ENCODE peak calls at places on chromosomes 6 and 20, in four cellular contexts. Z, P, F and R are unnamed samples.

GRCh38 chr6:2739335-2739734 is 11.4 kb downstream of the MYLK4 start:
- DNase-seq in Z (no peak), P (no peak), F (peak; percentile 60), R (peak; percentile 20)

GRCh38 chr6:43317968-43318367 is 9.3 kb upstream of the CRIP3 start:
- DNase-seq in Z (no peak), P (no peak), F (no peak), R (no peak)

GRCh38 chr6:144993870-144994269 is 708.7 kb downstream of the UTRN start:
- DNase-seq in Z (no peak), P (no peak), F (no peak), R (no peak)

GRCh38 chr20:6562111-6562510 is 205.4 kb upstream of the BMP2 start:
- DNase-seq in Z (no peak), P (no peak), F (no peak), R (no peak)

GRCh38 chr6:124080483-124080882 is 276.8 kb downstream of the NKAIN2 start:
- DNase-seq in Z (no peak), P (no peak), F (no peak), R (no peak)

GRCh38 chr6:77034161-77034560 is 429.1 kb downstream of the HTR1B start:
- DNase-seq in Z (no peak), P (no peak), F (no peak), R (no peak)

GRCh38 chr20:59672576-59672975 is 68.2 kb downstream of the PHACTR3 start:
- DNase-seq in Z (no peak), P (no peak), F (no peak), R (no peak)

GRCh38 chr6:22732186-22732970 is 163.0 kb downstream of the HDGFL1 start:
- DNase-seq in Z (no peak), P (no peak), F (no peak), R (no peak)

GRCh38 chr6:148803979-148804378 is 57.1 kb downstream of the UST start:
- DNase-seq in Z (no peak), P (no peak), F (no peak), R (no peak)

GRCh38 chr20:36043447-36043846 is 75.1 kb downstream of the CNBD2 start:
- DNase-seq in Z (no peak), P (no peak), F (no peak), R (no peak)

GRCh38 chr6:11769244-11769643 is 9.4 kb downstream of the ADTRP start:
- DNase-seq in Z (no peak), P (no peak), F (no peak), R (no peak)

GRCh38 chr20:56554869-56555268 is 21.8 kb downstream of the FAM209B start:
- DNase-seq in Z (no peak), P (peak; percentile 83), F (no peak), R (peak; percentile 92)

GRCh38 chr6:72724545-72724944 is 102.7 kb downstream of the KCNQ5 start:
- DNase-seq in Z (no peak), P (peak; percentile 58), F (no peak), R (no peak)

GRCh38 chr6:15970517-15970916 is 158.4 kb upstream of the MYLIP start:
- DNase-seq in Z (no peak), P (no peak), F (no peak), R (peak; percentile 63)

GRCh38 chr6:14726816-14727493 is 518.9 kb upstream of the JARID2 start:
- DNase-seq in Z (no peak), P (no peak), F (no peak), R (no peak)

GRCh38 chr20:17854307-17854903 is 114.2 kb downstream of the SNX5 start:
- DNase-seq in Z (no peak), P (no peak), F (no peak), R (peak; percentile 82)

GRCh38 chr20:49148601-49149000 is 39.5 kb downstream of the STAU1 start:
- DNase-seq in Z (no peak), P (no peak), F (no peak), R (no peak)

GRCh38 chr20:46282669-46283068 is 25.6 kb downstream of the CDH22 start:
- DNase-seq in Z (no peak), P (no peak), F (no peak), R (no peak)

GRCh38 chr6:89079611-89080213 is 839 bp upstream of the PNRC1 start:
- DNase-seq in Z (no peak), P (no peak), F (no peak), R (no peak)

GRCh38 chr6:65633516-65633915 is 73.5 kb downstream of the EYS start:
- DNase-seq in Z (no peak), P (no peak), F (no peak), R (no peak)

GRCh38 chr6:43185391-43185790 is 3.4 kb downstream of the CUL9 start:
- DNase-seq in Z (no peak), P (no peak), F (no peak), R (no peak)

GRCh38 chr6:64750910-64751309 is 956.1 kb downstream of the EYS start:
- DNase-seq in Z (no peak), P (no peak), F (no peak), R (no peak)

GRCh38 chr6:9834233-9834632 is 580.6 kb downstream of the TFAP2A start:
- DNase-seq in Z (no peak), P (no peak), F (no peak), R (no peak)

GRCh38 chr20:62832212-62832922 is 15.5 kb downstream of the COL9A3 start:
- DNase-seq in Z (no peak), P (peak; percentile 57), F (peak; percentile 63), R (no peak)

GRCh38 chr6:35343835-35344550 is 1.6 kb downstream of the PPARD start:
- DNase-seq in Z (no peak), P (no peak), F (no peak), R (no peak)

GRCh38 chr6:169604076-169604475 is 97.8 kb downstream of the WDR27 start:
- DNase-seq in Z (no peak), P (no peak), F (no peak), R (no peak)

GRCh38 chr20:62089393-62089792 is 23.7 kb upstream of the TAF4 start:
- DNase-seq in Z (no peak), P (no peak), F (no peak), R (no peak)

GRCh38 chr20:63139856-63140255 is 76.1 kb downstream of the YTHDF1 start:
- DNase-seq in Z (no peak), P (no peak), F (no peak), R (no peak)

GRCh38 chr6:43895656-43896055 is 125.6 kb downstream of the VEGFA start:
- DNase-seq in Z (no peak), P (no peak), F (no peak), R (no peak)

GRCh38 chr6:72810571-72811280 is 188.9 kb downstream of the KCNQ5 start:
- DNase-seq in Z (no peak), P (no peak), F (no peak), R (no peak)

GRCh38 chr20:36591854-36592641 is 13.5 kb upstream of the RAB5IF start:
- DNase-seq in Z (no peak), P (no peak), F (peak; percentile 30), R (peak; percentile 73)

GRCh38 chr20:7308163-7308562 is 540.7 kb downstream of the BMP2 start:
- DNase-seq in Z (no peak), P (no peak), F (no peak), R (no peak)

GRCh38 chr6:89828988-89829590 is 591 bp upstream of the CASP8AP2 start:
- DNase-seq in Z (no peak), P (no peak), F (no peak), R (no peak)

GRCh38 chr20:13085275-13085674 is 76.5 kb downstream of the SPTLC3 start:
- DNase-seq in Z (no peak), P (no peak), F (no peak), R (no peak)

DNA sequence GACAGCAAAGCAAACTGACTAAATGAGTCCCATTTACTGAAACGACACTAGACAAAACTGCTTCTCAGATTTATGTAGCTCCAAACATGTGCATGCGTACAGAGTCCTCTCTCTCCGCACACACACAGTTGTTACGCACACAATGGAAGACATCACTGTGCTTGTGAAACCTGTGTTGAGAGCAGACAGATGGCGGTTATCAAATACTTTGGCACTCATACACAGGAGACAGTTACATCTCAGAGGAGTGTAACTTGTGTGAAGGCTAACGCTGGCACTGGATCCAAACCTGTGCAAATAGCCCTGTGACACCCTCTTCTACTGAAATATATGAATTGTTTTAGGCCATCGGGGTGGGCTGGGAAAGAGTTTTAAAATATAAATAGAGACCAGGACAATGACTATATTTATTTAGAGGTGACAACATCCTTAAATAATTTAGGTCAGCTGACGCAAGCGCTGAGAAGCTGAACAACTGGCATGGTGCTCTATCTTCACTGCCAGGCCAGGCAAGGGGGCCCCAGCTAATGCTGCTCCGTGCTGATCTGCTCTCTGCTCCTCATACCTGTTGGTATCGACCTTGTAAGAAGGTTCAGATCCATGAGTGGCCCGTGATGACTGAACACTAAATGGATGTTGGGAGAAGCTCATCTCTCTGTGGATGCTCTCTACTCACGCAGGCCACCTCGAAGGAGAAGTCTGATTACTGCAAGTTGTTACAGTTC is 69.4 kb downstream of the FOXC1 start:
- DNase-seq in Z (no peak), P (no peak), F (no peak), R (peak; percentile 68)
- TF ChIP-seq BRCA1 in Z (no peak), P (no peak), F (no peak), R (no peak)

GRCh38 chr6:128208078-128208477 is 307.2 kb upstream of the THEMIS start:
- DNase-seq in Z (no peak), P (no peak), F (no peak), R (peak; percentile 82)

GRCh38 chr6:128204621-128205020 is 303.8 kb upstream of the THEMIS start:
- DNase-seq in Z (no peak), P (no peak), F (no peak), R (no peak)

GRCh38 chr6:128208851-128209580 is 308.2 kb upstream of the THEMIS start:
- DNase-seq in Z (no peak), P (no peak), F (no peak), R (peak; percentile 14)

GRCh38 chr6:128209771-128210170 is 308.9 kb upstream of the THEMIS start:
- DNase-seq in Z (no peak), P (no peak), F (no peak), R (peak; percentile 12)
- TF ChIP-seq BRCA1 in Z (no peak), P (no peak), F (no peak), R (no peak)

DNA sequence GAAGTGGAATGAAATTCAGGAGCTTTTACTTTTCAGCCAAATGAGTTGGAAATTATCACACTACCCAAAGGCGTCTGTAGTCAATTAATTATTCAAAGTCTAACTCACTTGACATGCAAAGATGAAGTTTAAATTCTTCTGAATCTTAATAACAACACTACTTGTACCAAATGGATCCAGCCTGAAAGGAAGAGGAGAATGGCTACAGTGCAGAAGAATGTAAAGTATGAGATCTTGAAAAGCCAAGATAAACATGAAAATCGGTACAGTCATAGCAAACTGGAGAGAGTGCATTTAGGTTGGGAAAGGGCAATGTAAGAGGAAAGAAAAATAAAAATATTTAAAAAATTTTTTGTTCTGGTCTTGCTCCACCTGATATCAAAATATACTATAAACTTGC is 195.5 kb downstream of the SIM1 start:
- DNase-seq in Z (no peak), P (no peak), F (no peak), R (no peak)
- TF ChIP-seq BRCA1 in Z (no peak), P (no peak), F (no peak), R (no peak)

GRCh38 chr6:36907781-36908180 is 22.0 kb downstream of the C6orf89 start:
- DNase-seq in Z (no peak), P (no peak), F (no peak), R (no peak)
- TF ChIP-seq BRCA1 in Z (no peak), P (no peak), F (no peak), R (no peak)